ENCODE peak calls at places on chromosomes 1 and 21, in eight cellular contexts. W is left colon; D is activated CD8-positive, alpha-beta memory T cell treated with anti-CD3 and anti-CD28 coated beads for 48 hours; F is NK-92 treated with Interleukin-12 subunit alpha and Interleukin-12 subunit beta, amount 100 ng/mL, for 24 hours; A is lower leg skin; P is brain pericyte; J is amniotic epithelial cell; L is K562. E is an unnamed sample.

GRCh38 chr1:178143730-178144343 is 49.9 kb downstream of the RASAL2 start:
- DNase-seq in D (no peak), F (no peak), W (no peak), L (no peak), J (peak), P (no peak), A (no peak), E (no peak)

GRCh38 chr21:31558839-31559367 is 100.6 kb upstream of the SOD1 start:
- DNase-seq in A (peak), P (peak), D (peak), J (peak), W (peak), F (peak), L (no peak), E (no peak)

GRCh38 chr1:12475158-12475934 is 142.7 kb downstream of the DHRS3 start:
- DNase-seq in J (no peak), P (no peak), L (no peak), F (no peak), W (no peak), A (no peak), D (no peak), E (no peak)

GRCh38 chr21:41482321-41482720 is 25.6 kb downstream of the TMPRSS2 start:
- DNase-seq in D (no peak), P (no peak), J (peak), W (no peak), L (no peak), A (no peak), F (no peak), E (no peak)

GRCh38 chr1:24293392-24294227 is 25.5 kb upstream of the GRHL3 start:
- DNase-seq in A (peak), D (no peak), P (no peak), W (no peak), J (no peak), F (no peak), L (no peak), E (no peak)

GRCh38 chr1:46490603-46491499 is 1.2 kb downstream of the DMBX1 start:
- DNase-seq in W (no peak), A (no peak), L (no peak), P (no peak), D (no peak), F (no peak), J (no peak), E (no peak)

GRCh38 chr1:236982380-236982779 is 21.9 kb downstream of the MT1HL1 start:
- DNase-seq in W (no peak), A (no peak), D (no peak), J (no peak), F (no peak), L (no peak), P (no peak), E (no peak)

GRCh38 chr1:161133220-161133740 is 813 bp upstream of the DEDD start:
- DNase-seq in W (no peak), A (no peak), J (peak), F (no peak), P (no peak), L (no peak), D (no peak), E (no peak)

GRCh38 chr1:183543619-183544204 is 46.5 kb downstream of the NCF2 start:
- DNase-seq in P (peak), D (no peak), W (no peak), F (no peak), A (no peak), L (peak), J (peak), E (peak)

GRCh38 chr1:235649722-235650163 is at the start of gene GNG4:
- DNase-seq in L (no peak), P (no peak), A (peak), D (no peak), F (no peak), W (peak), J (no peak), E (no peak)

GRCh38 chr1:85577421-85578320 is 2.9 kb upstream of the CCN1 start:
- DNase-seq in P (no peak), D (no peak), J (peak), F (no peak), W (peak), A (peak), L (no peak), E (no peak)

GRCh38 chr1:199064971-199065370 is 426.1 kb downstream of the PTPRC start:
- DNase-seq in D (no peak), L (no peak), J (no peak), P (no peak), A (no peak), W (no peak), F (no peak), E (no peak)

GRCh38 chr21:36965720-36966065 is 776 bp downstream of the HLCS start:
- DNase-seq in J (no peak), L (no peak), F (no peak), W (no peak), D (no peak), A (no peak), P (no peak), E (no peak)

GRCh38 chr1:101902199-101902598 is 94.5 kb downstream of the OLFM3 start:
- DNase-seq in W (no peak), F (no peak), L (no peak), J (no peak), D (no peak), P (no peak), A (no peak), E (no peak)

GRCh38 chr21:27759091-27759659 is 792.3 kb upstream of the ADAMTS5 start:
- DNase-seq in A (no peak), L (no peak), F (no peak), P (no peak), J (no peak), W (peak), D (no peak), E (no peak)

GRCh38 chr1:9787702-9788101 is 36.1 kb downstream of the CLSTN1 start:
- DNase-seq in A (no peak), W (peak), D (no peak), L (no peak), F (no peak), P (no peak), J (no peak), E (no peak)

GRCh38 chr1:51519857-51520699 is 1.0 kb upstream of the EPS15 start:
- DNase-seq in D (no peak), P (no peak), J (peak), W (no peak), F (no peak), L (peak), A (no peak), E (no peak)

GRCh38 chr1:240004086-240004749 is 87.5 kb upstream of the FMN2 start:
- DNase-seq in A (no peak), J (peak), P (no peak), L (peak), F (no peak), D (no peak), W (no peak), E (peak)

GRCh38 chr1:154745286-154745731 is 124.8 kb downstream of the KCNN3 start:
- DNase-seq in J (no peak), W (no peak), L (no peak), P (no peak), A (peak), D (no peak), F (no peak), E (no peak)

GRCh38 chr1:156677616-156678596 is 699 bp upstream of the NES start:
- DNase-seq in P (peak), A (peak), L (peak), F (no peak), D (no peak), J (peak), W (peak), E (no peak)

GRCh38 chr1:2585318-2586092 is 1.1 kb upstream of the PRXL2B start:
- DNase-seq in P (no peak), J (peak), F (peak), D (peak), L (peak), W (peak), A (peak), E (peak)

GRCh38 chr21:26501622-26502021 is 71.5 kb downstream of the CYYR1 start:
- DNase-seq in L (no peak), P (no peak), J (no peak), F (no peak), W (no peak), D (no peak), A (no peak), E (no peak)

GRCh38 chr1:75614455-75615379 is 3.8 kb upstream of the SLC44A5 start:
- DNase-seq in L (peak), W (peak), P (no peak), A (peak), F (no peak), D (no peak), J (no peak), E (no peak)

GRCh38 chr1:185337221-185337620 is 20.2 kb upstream of the IVNS1ABP start:
- DNase-seq in F (no peak), J (peak), W (no peak), D (no peak), A (no peak), P (no peak), L (no peak), E (no peak)

GRCh38 chr1:230985711-230986110 is 6.8 kb downstream of the ARV1 start:
- DNase-seq in D (no peak), L (no peak), F (no peak), J (no peak), W (peak), A (no peak), P (no peak), E (no peak)

GRCh38 chr1:43549921-43550597 is 19.4 kb downstream of the PTPRF start:
- DNase-seq in D (peak), A (peak), J (no peak), W (peak), P (no peak), L (peak), F (no peak), E (no peak)

GRCh38 chr1:81029266-81029665 is 771.5 kb upstream of the ADGRL2 start:
- DNase-seq in L (no peak), P (no peak), F (no peak), W (no peak), D (no peak), J (peak), A (no peak), E (no peak)

GRCh38 chr1:3480369-3480719 is 25.9 kb downstream of the ARHGEF16 start:
- DNase-seq in A (no peak), D (no peak), P (no peak), J (no peak), W (peak), F (no peak), L (no peak), E (no peak)

GRCh38 chr1:224183591-224184312 is 712 bp downstream of the DEGS1 start:
- DNase-seq in J (peak), D (peak), A (peak), L (peak), P (no peak), W (peak), F (peak), E (peak)

GRCh38 chr1:18575620-18576019 is 55.0 kb upstream of the PAX7 start:
- DNase-seq in A (peak), P (no peak), L (peak), J (peak), W (peak), D (peak), F (no peak), E (no peak)

GRCh38 chr21:31732891-31733520 is 1.1 kb upstream of the SCAF4 start:
- DNase-seq in P (no peak), D (peak), J (peak), A (no peak), F (no peak), L (peak), W (peak), E (peak)

GRCh38 chr1:78415165-78415564 is 75.6 kb upstream of the PTGFR start:
- DNase-seq in J (no peak), W (no peak), L (no peak), D (no peak), A (no peak), F (no peak), P (no peak), E (no peak)

GRCh38 chr1:54080598-54081049 is 27.2 kb downstream of the TCEANC2 start:
- DNase-seq in W (no peak), D (no peak), F (no peak), P (no peak), L (no peak), A (no peak), J (no peak), E (no peak)

GRCh38 chr1:51423098-51423821 is 92.9 kb upstream of the TTC39A start:
- DNase-seq in P (no peak), A (no peak), D (no peak), F (no peak), J (peak), L (peak), W (no peak), E (no peak)

GRCh38 chr1:44707959-44708831 is 22.8 kb downstream of the RNU5D-1 start:
- DNase-seq in W (peak), L (peak), F (no peak), J (peak), D (no peak), P (peak), A (no peak), E (no peak)

GRCh38 chr1:167518331-167518700 is at the start of gene CD247:
- DNase-seq in A (no peak), D (no peak), L (no peak), W (no peak), F (peak), J (no peak), P (no peak), E (no peak)

GRCh38 chr1:110672753-110673108 is 2.0 kb downstream of the KCNA3 start:
- DNase-seq in P (no peak), W (no peak), L (no peak), F (no peak), J (no peak), A (no peak), D (peak), E (no peak)

GRCh38 chr21:25323356-25323949 is 283.8 kb downstream of the MRPL39 start:
- DNase-seq in L (no peak), W (no peak), F (no peak), P (no peak), J (no peak), A (no peak), D (no peak), E (no peak)